ENCODE peak calls at places on chromosomes 16 and 17, in six cellular contexts. F is esophagus muscularis mucosa, W is lower leg skin, D is AG04450, V is uterus, U is sigmoid colon. H is an unnamed sample.

GRCh38 chr17:74485841-74486240 is 19.4 kb downstream of the CD300A start:
- DNase-seq in F (no peak), W (no peak), D (no peak), V (no peak), U (no peak), H (no peak)

GRCh38 chr16:24670623-24671454 is 58.6 kb upstream of the TNRC6A start:
- DNase-seq in F (peak; percentile 93), W (peak; percentile 23), D (no peak), V (peak; percentile 79), U (peak; percentile 87), H (no peak)

GRCh38 chr16:89422905-89423630 is 67.3 kb downstream of the ANKRD11 start:
- DNase-seq in F (no peak), W (no peak), D (no peak), V (no peak), U (no peak), H (no peak)

GRCh38 chr17:9484789-9485188 is 90.8 kb downstream of the STX8 start:
- DNase-seq in F (peak; percentile 86), W (no peak), D (no peak), V (no peak), U (no peak), H (no peak)

GRCh38 chr17:79936661-79937434 is 97.6 kb upstream of the CBX4 start:
- DNase-seq in F (no peak), W (no peak), D (no peak), V (no peak), U (no peak), H (no peak)

GRCh38 chr16:29821663-29822115 is 1.4 kb downstream of the MVP start:
- DNase-seq in F (no peak), W (no peak), D (no peak), V (peak; percentile 61), U (no peak), H (no peak)

GRCh38 chr17:1542316-1542715 is 20.3 kb downstream of the PITPNA start:
- DNase-seq in F (no peak), W (no peak), D (no peak), V (no peak), U (no peak), H (no peak)

GRCh38 chr17:45342306-45342705 is 25.5 kb upstream of the MAP3K14 start:
- DNase-seq in F (no peak), W (no peak), D (no peak), V (no peak), U (peak; percentile 48), H (no peak)

GRCh38 chr16:22721497-22722100 is 92.4 kb upstream of the HS3ST2 start:
- DNase-seq in F (no peak), W (no peak), D (no peak), V (no peak), U (no peak), H (no peak)

GRCh38 chr17:47952181-47953021 is 5.3 kb downstream of the PRR15L start:
- DNase-seq in F (no peak), W (no peak), D (no peak), V (no peak), U (no peak), H (no peak)

GRCh38 chr16:17773698-17774101 is 302.9 kb upstream of the XYLT1 start:
- DNase-seq in F (no peak), W (no peak), D (no peak), V (no peak), U (no peak), H (no peak)

DNA sequence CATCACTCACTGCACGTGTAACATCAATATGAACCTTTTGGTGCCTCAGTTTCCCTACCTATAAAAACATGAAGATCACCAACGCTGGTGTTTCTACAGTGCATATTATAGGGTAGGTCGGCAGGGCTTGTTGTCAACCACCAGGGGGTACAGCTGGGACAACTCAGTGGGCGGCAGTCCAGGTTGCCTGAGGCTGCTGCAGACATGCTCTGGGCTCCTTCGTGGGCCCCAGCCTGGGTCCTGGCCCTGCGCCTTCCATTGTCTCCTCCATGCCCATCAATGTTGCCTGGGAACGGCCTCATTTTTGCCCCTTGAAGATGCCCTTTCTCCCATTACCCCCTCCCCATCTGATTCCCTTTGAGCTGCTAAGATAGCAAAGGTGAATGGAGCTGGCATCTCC is 89.8 kb downstream of the GSG1L start:
- DNase-seq in F (no peak), W (no peak), D (no peak), V (no peak), U (peak; percentile 42), H (no peak)
- TF ChIP-seq CTCF in F (no peak), W (no peak), D (no peak), V (no peak), U (no peak), H (no peak)

DNA sequence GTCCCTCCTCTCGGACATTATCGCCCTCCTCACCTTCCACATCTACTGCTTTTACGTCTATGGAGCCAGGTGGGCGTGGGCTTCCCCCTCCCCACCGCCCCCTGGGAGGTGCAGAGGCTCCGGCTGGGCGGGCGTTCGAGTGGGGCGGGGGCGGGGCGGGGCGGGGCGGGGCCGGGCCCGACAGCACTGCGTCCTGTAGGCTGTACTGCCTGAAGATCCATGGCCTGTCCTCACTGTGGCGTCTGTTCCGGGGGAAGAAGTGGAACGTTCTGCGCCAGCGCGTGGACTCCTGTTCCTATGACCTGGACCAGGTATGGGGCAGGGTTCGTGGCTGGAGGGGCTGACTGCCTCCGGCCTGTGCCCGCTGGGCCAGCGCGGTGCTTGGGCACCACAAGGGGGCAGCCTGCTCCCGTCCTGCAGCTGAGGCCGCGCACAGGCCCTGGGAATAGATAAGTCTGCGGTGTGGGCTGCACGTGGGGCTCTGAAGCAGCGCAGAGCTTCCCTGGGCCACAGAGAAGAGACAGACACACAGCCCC is 9.2 kb downstream of the PIGQ start:
- DNase-seq in F (no peak), W (no peak), D (no peak), V (peak; percentile 64), U (peak; percentile 85), H (no peak)
- TF ChIP-seq CTCF in F (peak; percentile 69), W (no peak), D (peak; percentile 74), V (peak; percentile 77), U (peak; percentile 80), H (peak; percentile 82)

GRCh38 chr17:67157732-67158639 is 87.0 kb downstream of the HELZ start:
- DNase-seq in F (no peak), W (no peak), D (no peak), V (no peak), U (no peak), H (no peak)
- TF ChIP-seq CTCF in F (no peak), W (no peak), D (peak; percentile 49), V (no peak), U (no peak), H (peak; percentile 81)

DNA sequence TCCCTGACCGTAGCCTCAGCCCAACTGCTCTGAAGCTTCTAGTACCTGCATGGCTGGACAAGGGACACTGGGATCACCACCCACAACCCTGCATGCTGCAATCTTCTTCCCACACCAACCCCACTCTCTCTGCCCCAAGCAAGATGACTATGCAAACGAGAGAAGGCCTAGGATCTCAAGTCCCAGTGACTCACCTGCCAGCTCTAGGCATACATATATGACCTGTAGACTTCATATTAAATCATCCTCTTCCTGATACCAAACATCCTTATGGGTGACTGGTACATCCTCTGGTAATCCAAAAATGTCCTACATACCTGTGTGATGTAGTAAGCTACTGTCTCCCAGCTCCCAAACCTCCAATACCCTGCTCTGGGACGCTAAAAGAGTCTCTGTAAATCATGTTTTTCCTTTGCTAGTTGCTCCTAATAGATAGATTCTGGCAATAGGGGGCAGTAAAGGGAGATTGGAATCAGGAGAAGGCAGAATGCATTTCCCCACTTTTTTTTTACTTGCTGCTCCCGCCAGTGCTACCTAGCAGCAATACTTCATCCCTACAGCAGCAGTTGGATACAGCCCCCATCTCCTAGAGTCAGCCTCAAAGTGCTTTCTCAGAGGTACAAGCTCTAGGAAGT is 43.4 kb upstream of the SOX9 start:
- DNase-seq in F (no peak), W (no peak), D (no peak), V (no peak), U (no peak), H (no peak)
- TF ChIP-seq CTCF in F (no peak), W (no peak), D (peak; percentile 9), V (no peak), U (no peak), H (peak; percentile 30)

DNA sequence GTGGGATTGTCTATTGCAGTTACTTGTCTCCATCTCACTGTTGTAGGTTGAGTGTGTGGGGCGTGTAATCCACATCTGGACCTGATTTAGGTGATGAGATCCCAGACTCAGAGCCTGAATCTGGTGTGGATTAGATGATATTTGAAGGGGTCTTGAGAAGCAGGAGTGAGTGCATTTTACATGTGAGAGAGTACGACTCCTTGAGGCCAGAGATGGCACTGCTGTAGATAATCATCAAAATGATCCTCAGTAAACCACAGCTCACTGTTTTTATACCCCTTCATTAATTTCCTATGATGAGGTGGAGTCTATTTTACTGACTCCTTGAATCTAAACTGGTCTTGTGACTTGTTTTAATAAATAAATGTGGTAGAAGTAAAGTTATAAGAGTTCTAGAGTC is 732.5 kb downstream of the KCNJ2 start:
- DNase-seq in F (no peak), W (no peak), D (no peak), V (no peak), U (no peak), H (no peak)
- TF ChIP-seq CTCF in F (no peak), W (no peak), D (no peak), V (no peak), U (no peak), H (no peak)

GRCh38 chr16:2186064-2186463 is 10.3 kb downstream of the CASKIN1 start:
- DNase-seq in F (no peak), W (no peak), D (no peak), V (no peak), U (no peak), H (no peak)
- TF ChIP-seq CTCF in F (no peak), W (no peak), D (no peak), V (no peak), U (no peak), H (no peak)

H was measured in chondrocyte.